ENCODE peak calls at places on chromosomes 16 and 17, in ten cellular contexts. C is stomach, I is neural progenitor cell, F is lower lobe of right lung, W is right cardiac atrium, G is pancreas, N is upper lobe of right lung, A is right lobe of liver, V is fibroblast of lung, K is left ventricle myocardium inferior. J is an unnamed sample. For H3K4me1 and H3K9me3, the result is how much of the 10 kb centered on the place peaks cover.

GRCh38 chr17:5120036-5120435 is 4.2 kb downstream of the USP6 start:
- DNase-seq in A (peak), N (no peak), K (no peak), V (no peak), G (no peak), C (no peak), I (no peak), F (peak), W (no peak), J (no peak)

GRCh38 chr16:28886945-28887344 is 8.7 kb downstream of the ATP2A1 start:
- DNase-seq in N (no peak), W (no peak), V (no peak), G (no peak), I (no peak), F (no peak), C (no peak), K (no peak), A (no peak), J (no peak)

GRCh38 chr16:69413045-69413664 is 11.3 kb upstream of the CYB5B start:
- DNase-seq in V (no peak), C (no peak), N (no peak), A (no peak), K (no peak), F (no peak), W (no peak), G (no peak), I (no peak), J (peak)

GRCh38 chr17:74354123-74354522 is 7.5 kb downstream of the BTBD17 start:
- DNase-seq in W (peak), I (peak), G (no peak), V (no peak), F (no peak), C (peak), A (no peak), N (peak), K (peak), J (no peak)

GRCh38 chr16:84040823-84041391 is 1.7 kb downstream of the SLC38A8 start:
- DNase-seq in C (no peak), A (no peak), V (peak), G (no peak), N (no peak), I (peak), F (peak), W (peak), K (no peak), J (no peak)

GRCh38 chr16:49575352-49576172 is 202.0 kb downstream of the C16orf78 start:
- DNase-seq in K (peak), A (no peak), I (no peak), C (peak), G (no peak), N (no peak), F (peak), V (no peak), W (peak), J (no peak)

GRCh38 chr17:75065562-75066151 is 18.6 kb downstream of the KCTD2 start:
- DNase-seq in K (no peak), V (no peak), G (no peak), W (peak), N (no peak), F (no peak), C (no peak), A (no peak), I (no peak), J (no peak)

GRCh38 chr16:69935278-69935711 is 15.8 kb upstream of the CLEC18A start:
- DNase-seq in V (no peak), W (no peak), I (no peak), N (no peak), K (no peak), G (no peak), A (no peak), C (no peak), F (peak), J (no peak)

GRCh38 chr16:84811529-84811928 is 8.3 kb upstream of the CRISPLD2 start:
- DNase-seq in G (no peak), I (no peak), W (no peak), V (no peak), K (no peak), F (no peak), N (no peak), C (no peak), A (no peak), J (no peak)

GRCh38 chr17:74141612-74142011 is 61.9 kb upstream of the RPL38 start:
- DNase-seq in A (no peak), N (no peak), F (no peak), V (no peak), G (no peak), K (no peak), C (no peak), I (no peak), W (no peak), J (no peak)

GRCh38 chr16:89395150-89396142 is 94.9 kb downstream of the ANKRD11 start:
- DNase-seq in A (peak), C (peak), N (peak), F (peak), G (peak), V (peak), K (peak), I (peak), W (peak), J (peak)

GRCh38 chr17:19716108-19717030 is at the start of gene SLC47A2:
- DNase-seq in K (no peak), N (peak), C (no peak), F (no peak), W (no peak), A (no peak), V (no peak), I (peak), G (no peak), J (no peak)

DNA sequence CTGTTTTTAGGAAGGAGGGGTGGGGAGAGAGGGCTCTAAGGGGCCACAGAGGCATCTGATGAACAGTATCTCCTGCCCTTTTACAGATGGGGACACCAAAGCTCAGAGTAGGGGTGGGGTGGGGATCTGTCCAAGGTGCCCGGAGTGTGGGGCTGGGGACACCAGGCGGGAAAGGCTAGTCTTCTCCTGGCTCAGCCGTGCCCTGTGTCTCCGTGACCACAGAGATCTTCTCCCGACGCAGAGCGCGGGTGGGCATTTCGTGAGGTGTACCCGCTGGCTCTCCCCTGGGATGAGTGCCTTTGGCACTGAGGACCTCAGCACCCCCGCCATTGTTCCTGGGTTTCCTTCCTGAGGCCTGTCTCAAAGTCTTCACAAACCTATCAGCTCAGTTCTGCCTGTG is 209.6 kb downstream of the NTN1 start:
- DNase-seq in F (peak), I (no peak), G (no peak), A (no peak), N (no peak), V (no peak), C (no peak), W (peak), K (no peak), J (no peak)
- H3K4me1 ChIP-seq in F (under half), I (under half), G (under half), A (under half), N (under half), V (under half), C (under half), W (under half), K (under half), J (under half)

DNA sequence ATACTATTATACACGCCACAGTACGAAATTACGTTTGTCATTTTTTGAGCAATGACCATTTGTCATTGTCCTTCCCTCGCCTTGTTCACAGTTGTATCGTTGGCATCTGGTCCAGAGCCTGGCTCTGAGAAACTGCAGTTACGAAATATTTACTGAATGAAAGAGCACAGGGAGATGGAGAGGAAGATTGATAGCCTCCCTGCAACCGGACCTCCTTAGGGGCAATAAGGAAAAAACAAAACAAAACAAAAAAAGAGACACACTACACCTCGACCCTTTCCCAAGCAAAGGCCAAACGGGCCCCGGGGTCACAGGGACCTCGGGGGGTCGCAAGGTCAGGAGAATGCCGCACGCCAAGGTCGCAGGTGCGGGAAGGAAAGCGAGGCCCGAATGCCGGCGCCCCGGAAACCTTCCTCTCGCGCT is 857 bp downstream of the GOT2 start:
- DNase-seq in V (peak), N (no peak), A (peak), I (no peak), W (no peak), F (no peak), G (no peak), K (no peak), C (no peak), J (no peak)
- H3K27ac ChIP-seq in V (peak), N (peak), A (peak), I (no peak), W (peak), F (peak), G (peak), K (peak), C (peak), J (peak)

DNA sequence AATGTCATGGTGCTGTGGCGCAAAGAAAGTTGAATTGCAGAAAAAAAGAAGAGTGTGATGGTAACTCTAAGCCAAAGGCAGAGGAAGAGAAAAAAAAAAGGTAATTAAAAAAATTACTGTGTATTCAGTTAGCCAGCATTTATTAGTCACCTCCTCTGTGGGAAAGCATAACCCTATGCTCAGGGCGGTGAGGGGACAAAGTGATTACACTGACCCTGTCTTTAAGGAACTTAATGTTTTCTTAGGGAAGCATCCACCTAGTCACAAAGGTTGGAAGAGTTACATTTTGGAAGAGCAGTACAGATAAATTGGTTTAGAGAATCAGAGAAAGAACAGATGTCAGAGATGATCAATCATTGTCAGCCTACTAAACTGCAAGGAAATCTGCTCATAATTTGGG is 410.3 kb downstream of the CDH11 start:
- DNase-seq in G (no peak), N (no peak), A (no peak), V (no peak), I (no peak), C (no peak), K (no peak), W (no peak), F (no peak), J (no peak)
- H3K9me3 ChIP-seq in G (under half), N (under half), A (under half), V (under half), I (under half), C (under half), K (under half), W (under half), F (under half), J (under half)

DNA sequence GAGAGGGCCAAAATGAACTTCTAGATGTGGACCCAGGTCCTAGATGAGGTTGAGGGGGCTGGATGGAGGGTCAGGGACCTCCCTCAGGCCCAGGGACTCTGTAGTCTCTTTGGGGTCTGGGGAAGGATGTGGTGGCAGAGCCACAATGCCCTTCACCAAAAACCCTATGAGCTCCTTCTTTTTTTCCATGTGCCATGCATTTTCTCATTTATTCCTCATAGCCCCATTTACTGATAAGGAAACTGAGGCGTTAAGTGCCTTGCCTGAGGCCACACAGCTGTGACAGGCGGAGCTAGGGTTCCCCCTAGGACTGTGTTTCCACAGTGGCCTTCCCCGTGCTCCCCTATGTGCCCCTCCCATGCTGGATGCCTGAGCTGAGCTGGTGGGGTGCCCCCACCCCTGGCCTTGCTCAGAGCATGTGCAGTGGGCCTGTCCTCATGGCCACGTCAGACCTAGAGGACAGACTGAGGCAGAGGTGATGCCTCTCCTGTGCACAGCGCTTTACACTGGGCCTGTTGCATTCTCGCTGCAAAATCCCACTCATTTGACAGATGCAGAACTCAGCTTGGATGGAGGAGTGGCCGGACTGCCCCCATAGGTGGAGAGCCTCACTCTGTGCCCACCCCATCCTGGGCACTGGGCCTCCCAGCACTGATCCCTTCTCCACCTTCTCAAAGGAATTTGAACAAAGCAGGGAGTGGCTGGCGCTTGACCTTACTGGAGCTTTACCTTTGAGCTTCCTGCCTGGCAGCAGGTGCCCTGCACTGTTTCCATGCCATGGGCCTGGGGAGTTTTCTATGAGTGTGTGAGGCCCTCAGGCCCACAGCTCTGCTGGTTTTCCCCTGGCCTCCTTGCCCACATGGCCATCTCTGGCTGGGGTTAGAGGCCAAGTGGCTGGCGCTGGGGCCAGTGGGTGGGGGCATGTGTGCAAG is 2.5 kb downstream of the MAP2K3 start:
- DNase-seq in V (no peak), G (peak), K (no peak), N (peak), C (peak), F (no peak), A (no peak), W (no peak), I (no peak), J (no peak)
- H3K4me1 ChIP-seq in V (under half), G (under half), K (half or more), N (under half), C (half or more), F (under half), A (under half), W (under half), I (under half), J (under half)

DNA sequence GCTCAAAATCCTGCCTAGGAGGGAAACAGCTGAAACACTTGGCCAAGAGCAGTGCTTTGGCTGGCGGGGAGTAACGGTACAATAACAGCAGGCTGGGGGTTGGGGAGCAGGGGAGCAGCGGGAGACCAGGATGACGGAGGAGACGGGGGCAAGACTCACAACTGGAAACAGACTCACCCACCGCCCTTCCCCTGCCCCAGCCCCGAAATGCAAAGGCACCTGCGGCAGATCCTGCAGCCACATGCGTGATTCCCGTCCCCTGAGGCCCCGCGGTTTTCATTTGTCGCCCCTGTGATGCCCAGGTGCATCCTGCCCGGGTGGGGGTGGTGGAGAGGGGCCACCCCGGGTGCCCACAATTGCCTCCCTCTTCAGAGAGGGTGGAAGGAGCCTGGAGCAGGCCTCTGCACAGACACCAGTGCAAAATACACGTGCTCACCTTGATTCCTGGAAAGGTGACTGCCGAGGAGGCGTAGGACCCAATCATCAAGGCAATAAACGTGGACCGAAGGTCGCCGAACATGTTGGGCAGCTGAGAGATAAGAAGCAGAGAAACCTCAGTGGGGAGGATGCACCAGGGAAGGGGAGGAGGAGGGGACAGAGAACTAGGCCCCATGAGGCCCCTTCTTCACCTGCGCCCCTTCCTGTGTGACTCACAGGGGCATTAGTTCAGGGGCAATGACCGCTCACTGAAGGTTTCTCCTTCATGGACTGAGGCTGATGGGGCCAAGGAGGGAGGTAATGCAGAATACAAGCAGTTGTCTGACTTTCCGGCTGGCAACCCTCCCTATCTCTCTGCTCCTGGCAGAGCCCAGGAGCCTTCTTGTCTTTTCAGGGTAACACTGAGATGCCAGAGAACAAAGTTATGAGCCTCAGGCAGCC is 30.4 kb upstream of the PITPNA start:
- DNase-seq in G (no peak), W (no peak), I (no peak), V (no peak), K (no peak), F (no peak), N (no peak), C (no peak), A (no peak), J (no peak)
- H3K27ac ChIP-seq in G (no peak), W (no peak), I (no peak), V (no peak), K (no peak), F (no peak), N (no peak), C (no peak), A (no peak), J (no peak)

GRCh38 chr16:35398208-35398607 is 1938.8 kb downstream of the TP53TG3F start:
- DNase-seq in A (no peak), G (no peak), V (no peak), I (no peak), W (no peak), C (no peak), K (no peak), N (no peak), F (no peak), J (no peak)
- H3K9me3 ChIP-seq in A (under half), G (under half), V (under half), I (under half), W (under half), C (under half), K (under half), N (under half), F (under half), J (under half)

DNA sequence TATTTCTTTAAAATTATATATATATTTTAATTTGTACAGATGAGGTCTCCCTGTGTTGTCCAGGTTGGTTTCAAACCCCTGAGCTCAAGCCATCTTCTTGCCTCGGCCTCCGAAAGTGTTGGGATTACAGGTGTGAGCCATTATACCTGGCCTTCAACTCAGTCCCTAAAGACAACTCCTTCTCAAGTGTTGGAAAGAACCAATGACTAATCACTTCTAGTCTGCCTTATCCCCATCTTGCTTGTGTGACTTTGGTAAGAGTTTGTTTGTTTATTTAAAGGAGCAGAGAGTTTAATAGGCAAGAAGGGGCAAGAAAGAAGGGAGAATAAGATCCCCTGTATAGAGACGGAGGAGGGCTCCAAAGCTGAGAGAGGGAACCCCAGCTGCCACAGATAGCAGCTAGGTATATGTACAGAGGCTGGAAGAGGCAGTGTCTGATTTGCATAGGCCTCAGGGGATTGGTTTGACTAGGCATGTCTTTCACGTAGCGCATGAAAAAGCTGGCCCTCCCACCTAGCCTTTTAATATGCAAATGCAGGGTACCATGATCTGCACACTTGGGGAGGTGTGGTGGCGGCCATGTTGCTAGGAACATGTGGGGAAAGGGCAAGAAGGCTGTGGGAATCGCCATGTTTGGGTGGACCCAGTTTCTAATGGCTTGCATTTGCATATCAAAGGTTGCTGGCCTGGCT is 21.5 kb downstream of the ABCC1 start:
- DNase-seq in C (no peak), V (no peak), F (no peak), N (no peak), I (no peak), A (no peak), W (no peak), G (no peak), K (no peak), J (no peak)
- H3K4me1 ChIP-seq in C (under half), V (under half), F (under half), N (under half), I (under half), A (under half), W (under half), G (under half), K (under half), J (under half)